ENCODE peak calls at places on chromosomes 2 and 18, in ten cellular contexts. G, E, W, L, F, R, X, J, A and C are unnamed samples.

GRCh38 chr2:178683877-178684276 is 123.3 kb downstream of the TTN start:
- DNase-seq in G (no peak), E (no peak), W (no peak), L (no peak), F (no peak), R (no peak), X (no peak), J (no peak), A (no peak), C (no peak)

GRCh38 chr2:101063352-101063751 is 61.3 kb downstream of the RPL31 start:
- DNase-seq in G (no peak), E (no peak), W (peak; percentile 22), L (peak; percentile 81), F (no peak), R (no peak), X (no peak), J (peak; percentile 73), A (no peak), C (no peak)

GRCh38 chr2:11342561-11343343 is 1.7 kb downstream of the ROCK2 start:
- DNase-seq in G (peak; percentile 46), E (no peak), W (peak; percentile 77), L (peak; percentile 91), F (no peak), R (peak; percentile 54), X (peak; percentile 27), J (peak; percentile 81), A (no peak), C (peak; percentile 71)

GRCh38 chr2:25401307-25402021 is 59.7 kb upstream of the DNMT3A start:
- DNase-seq in G (no peak), E (no peak), W (no peak), L (no peak), F (no peak), R (no peak), X (no peak), J (no peak), A (no peak), C (no peak)

GRCh38 chr2:14781148-14781547 is 148.6 kb downstream of the LRATD1 start:
- DNase-seq in G (no peak), E (no peak), W (no peak), L (no peak), F (no peak), R (no peak), X (no peak), J (no peak), A (no peak), C (no peak)

GRCh38 chr2:230931556-230932231 is 6.7 kb upstream of the GPR55 start:
- DNase-seq in G (no peak), E (no peak), W (no peak), L (no peak), F (no peak), R (no peak), X (no peak), J (no peak), A (no peak), C (peak; percentile 23)

GRCh38 chr2:126971481-126972271 is 73.0 kb downstream of the TEX51 start:
- DNase-seq in G (peak; percentile 21), E (peak; percentile 51), W (peak; percentile 76), L (peak; percentile 83), F (peak; percentile 80), R (peak; percentile 78), X (peak; percentile 75), J (peak; percentile 76), A (peak; percentile 72), C (peak; percentile 54)

GRCh38 chr2:210713122-210713521 is 156.7 kb downstream of the CPS1 start:
- DNase-seq in G (no peak), E (no peak), W (no peak), L (no peak), F (no peak), R (no peak), X (no peak), J (no peak), A (no peak), C (no peak)

GRCh38 chr2:73896362-73897239 is 3.8 kb downstream of the ACTG2 start:
- DNase-seq in G (no peak), E (peak; percentile 37), W (peak; percentile 87), L (peak; percentile 93), F (no peak), R (no peak), X (no peak), J (peak; percentile 74), A (no peak), C (peak; percentile 32)

GRCh38 chr18:79123948-79124347 is 54.8 kb downstream of the ATP9B start:
- DNase-seq in G (no peak), E (no peak), W (no peak), L (peak; percentile 8), F (no peak), R (no peak), X (peak; percentile 30), J (no peak), A (no peak), C (no peak)

GRCh38 chr2:216866515-216867095 is 6.7 kb upstream of the TNP1 start:
- DNase-seq in G (no peak), E (no peak), W (no peak), L (peak; percentile 18), F (no peak), R (no peak), X (no peak), J (no peak), A (no peak), C (no peak)

GRCh38 chr2:197803033-197803444 is 1.4 kb upstream of the PLCL1 start:
- DNase-seq in G (peak; percentile 18), E (peak; percentile 21), W (peak; percentile 56), L (peak; percentile 75), F (peak; percentile 71), R (no peak), X (peak; percentile 61), J (peak; percentile 76), A (no peak), C (peak; percentile 43)

DNA sequence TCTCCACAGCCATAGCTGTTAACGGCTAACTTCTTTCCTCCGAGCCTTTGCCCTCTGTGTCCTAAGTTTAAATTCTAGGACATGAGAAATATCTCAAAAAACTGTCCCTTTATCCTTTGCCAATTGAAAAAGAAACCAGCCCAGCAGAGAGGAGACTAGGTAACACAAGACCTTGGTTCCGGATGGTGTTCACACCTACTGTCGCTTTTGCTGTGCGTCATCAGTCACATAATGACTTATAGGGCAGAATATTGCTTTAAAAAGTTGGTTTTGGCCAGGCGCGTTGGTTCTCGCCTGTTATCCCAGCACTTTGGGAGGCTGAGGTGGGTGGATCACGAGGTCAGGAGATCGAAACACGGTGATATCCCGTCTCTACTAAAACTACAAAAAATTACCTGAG is 66.2 kb downstream of the SP3 start:
- DNase-seq in G (no peak), E (peak; percentile 1), W (no peak), L (no peak), F (no peak), R (no peak), X (no peak), J (no peak), A (no peak), C (no peak)
- H3K4me3 ChIP-seq in G (no peak overlapping the region), E (no peak overlapping the region), W (no peak overlapping the region), L (no peak overlapping the region), F (no peak overlapping the region), R (no peak overlapping the region), X (no peak overlapping the region), J (no peak overlapping the region), A (no peak overlapping the region), C (no peak overlapping the region)

DNA sequence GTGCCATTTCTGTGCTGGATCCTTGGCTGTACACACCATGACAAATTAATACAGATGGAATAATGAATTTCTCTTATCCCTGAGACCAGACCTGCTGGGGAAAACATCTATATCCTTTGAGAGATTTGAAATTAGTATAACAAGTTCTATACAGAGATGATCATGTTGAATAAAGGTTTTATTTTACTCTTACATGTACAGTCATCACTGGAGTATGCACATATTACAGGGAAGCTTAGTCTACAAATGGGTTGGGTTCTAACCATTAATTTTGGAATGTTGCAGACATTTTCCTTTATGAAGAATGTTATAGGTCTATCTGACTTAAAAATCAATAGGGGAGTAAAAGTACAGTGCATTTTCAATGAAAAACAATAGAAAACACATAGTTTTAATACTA is 29.9 kb upstream of the MMADHC start:
- DNase-seq in G (no peak), E (no peak), W (no peak), L (peak; percentile 54), F (no peak), R (no peak), X (no peak), J (peak; percentile 50), A (no peak), C (no peak)
- H3K4me3 ChIP-seq in G (no peak overlapping the region), E (no peak overlapping the region), W (no peak overlapping the region), L (no peak overlapping the region), F (no peak overlapping the region), R (no peak overlapping the region), X (no peak overlapping the region), J (no peak overlapping the region), A (no peak overlapping the region), C (no peak overlapping the region)

GRCh38 chr18:45730832-45731545 is 7.0 kb downstream of the SLC14A1 start:
- DNase-seq in G (peak; percentile 66), E (no peak), W (no peak), L (peak; percentile 60), F (no peak), R (no peak), X (no peak), J (peak; percentile 63), A (no peak), C (no peak)
- H3K4me3 ChIP-seq in G (no peak overlapping the region), E (no peak overlapping the region), W (no peak overlapping the region), L (no peak overlapping the region), F (no peak overlapping the region), R (no peak overlapping the region), X (no peak overlapping the region), J (no peak overlapping the region), A (no peak overlapping the region), C (no peak overlapping the region)

GRCh38 chr2:109128466-109129355 is at the start of gene SH3RF3:
- DNase-seq in G (no peak), E (peak; percentile 18), W (peak; percentile 36), L (peak; percentile 77), F (peak; percentile 52), R (peak; percentile 25), X (peak; percentile 37), J (peak; percentile 73), A (peak; percentile 32), C (no peak)

GRCh38 chr2:109128048-109128465 is 948 bp upstream of the SH3RF3 start:
- DNase-seq in G (peak; percentile 80), E (peak; percentile 40), W (peak; percentile 81), L (peak; percentile 93), F (peak; percentile 79), R (peak; percentile 67), X (peak; percentile 85), J (peak; percentile 92), A (peak; percentile 81), C (peak; percentile 26)

GRCh38 chr2:109126501-109126860 is 2.5 kb upstream of the SH3RF3 start:
- DNase-seq in G (peak; percentile 68), E (no peak), W (peak; percentile 87), L (peak; percentile 93), F (no peak), R (no peak), X (no peak), J (peak; percentile 88), A (no peak), C (no peak)

GRCh38 chr2:109125595-109126500 is 3.2 kb upstream of the SH3RF3 start:
- DNase-seq in G (peak; percentile 90), E (no peak), W (peak; percentile 75), L (peak; percentile 95), F (no peak), R (no peak), X (no peak), J (peak; percentile 95), A (no peak), C (no peak)

DNA sequence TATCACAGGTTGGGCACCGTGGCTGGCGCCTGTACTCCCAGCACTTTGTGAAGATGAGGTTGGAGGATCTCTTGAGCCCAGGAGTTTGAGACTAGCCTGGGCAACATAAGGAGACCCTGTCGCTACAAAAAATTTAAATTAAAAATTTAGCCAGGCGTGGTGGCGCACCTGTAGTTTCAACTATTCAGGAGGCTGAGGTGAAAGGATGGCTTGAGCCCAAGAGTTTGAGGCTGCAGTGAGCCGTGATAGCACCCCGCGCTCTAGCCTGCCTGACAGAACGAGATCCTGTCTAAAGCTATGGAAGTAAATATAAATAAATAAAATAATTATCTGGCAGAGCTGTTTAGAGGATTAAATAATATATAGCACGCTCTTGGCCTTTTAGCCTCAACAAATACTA is 1.4 kb upstream of the SH3RF3 start:
- DNase-seq in G (no peak), E (no peak), W (no peak), L (no peak), F (no peak), R (no peak), X (no peak), J (no peak), A (no peak), C (no peak)
- H3K4me3 ChIP-seq in G (peak overlapping the region; percentile 29), E (no peak overlapping the region), W (no peak overlapping the region), L (peak overlapping the region; percentile 87), F (peak overlapping the region; percentile 90), R (no peak overlapping the region), X (no peak overlapping the region), J (no peak overlapping the region), A (no peak overlapping the region), C (no peak overlapping the region)